ENCODE peak calls at places on chromosomes 12 and 14, in five cellular contexts. T is epithelial cell of esophagus, S is AG09319, E is AG09309, G is mesothelial cell of epicardium. B is an unnamed sample.

GRCh38 chr12:24822121-24822899 is 126.6 kb downstream of the BCAT1 start:
- DNase-seq in G (no peak), E (peak; percentile 60), T (peak; percentile 55), S (peak; percentile 16), B (no peak)

GRCh38 chr12:107704056-107704455 is 18.5 kb downstream of the PWP1 start:
- DNase-seq in T (peak; percentile 50), G (no peak), S (no peak), E (no peak), B (no peak)

GRCh38 chr14:51094282-51094821 is 553 bp downstream of the TRIM9 start:
- DNase-seq in G (no peak), S (no peak), T (no peak), E (no peak), B (no peak)

GRCh38 chr14:104969741-104970230 is 8.4 kb downstream of the AHNAK2 start:
- DNase-seq in G (no peak), E (no peak), T (no peak), S (no peak), B (no peak)

GRCh38 chr14:75804570-75805275 is 143.7 kb downstream of the TTLL5 start:
- DNase-seq in E (no peak), G (no peak), S (no peak), T (no peak), B (no peak)

GRCh38 chr12:51662728-51663154 is 71.7 kb downstream of the SCN8A start:
- DNase-seq in S (no peak), G (no peak), T (no peak), E (no peak), B (no peak)

GRCh38 chr12:88566430-88566829 is 13.8 kb downstream of the KITLG start:
- DNase-seq in E (no peak), T (no peak), G (no peak), S (no peak), B (no peak)

GRCh38 chr14:70257526-70257925 is 68.8 kb upstream of the SLC8A3 start:
- DNase-seq in T (peak; percentile 41), S (no peak), G (no peak), E (no peak), B (no peak)

GRCh38 chr12:116863275-116863767 is 17.9 kb downstream of the HRK start:
- DNase-seq in T (no peak), E (no peak), S (no peak), G (no peak), B (no peak)

GRCh38 chr14:25896777-25897176 is 701.1 kb downstream of the NOVA1 start:
- DNase-seq in T (no peak), E (no peak), S (no peak), G (no peak), B (no peak)

GRCh38 chr14:36515105-36515593 is 4.9 kb downstream of the NKX2-1 start:
- DNase-seq in T (no peak), G (no peak), E (no peak), S (no peak), B (no peak)

GRCh38 chr14:100359881-100360280 is 36.7 kb downstream of the SLC25A47 start:
- DNase-seq in G (no peak), E (no peak), T (no peak), S (no peak), B (no peak)

GRCh38 chr14:100438678-100439592 is 115.8 kb downstream of the SLC25A47 start:
- DNase-seq in G (no peak), T (peak; percentile 98), E (peak; percentile 46), S (no peak), B (peak; percentile 73)

GRCh38 chr14:103871596-103872480 is 24.5 kb upstream of the PPP1R13B start:
- DNase-seq in T (peak; percentile 58), S (no peak), G (no peak), E (no peak), B (no peak)

GRCh38 chr14:62329427-62329826 is 567.2 kb downstream of the SNAPC1 start:
- DNase-seq in T (no peak), G (no peak), E (no peak), S (no peak), B (no peak)

GRCh38 chr14:20606190-20606901 is 15.2 kb upstream of the RNASE12 start:
- DNase-seq in S (no peak), E (no peak), T (peak; percentile 69), G (no peak), B (no peak)
- TF ChIP-seq CTCF in S (peak; percentile 36), E (peak; percentile 76), T (peak; percentile 81), G (peak; percentile 25), B (peak; percentile 32)

GRCh38 chr14:85852900-85853299 is 323.0 kb downstream of the FLRT2 start:
- DNase-seq in G (no peak), T (no peak), E (no peak), S (no peak), B (no peak)

GRCh38 chr14:85853996-85854526 is 324.1 kb downstream of the FLRT2 start:
- DNase-seq in S (peak; percentile 23), T (no peak), E (no peak), G (no peak), B (no peak)

GRCh38 chr14:85856430-85856829 is 326.5 kb downstream of the FLRT2 start:
- DNase-seq in T (peak; percentile 6), G (no peak), S (no peak), E (no peak), B (no peak)
- TF ChIP-seq CTCF in T (peak; percentile 26), G (no peak), S (no peak), E (no peak), B (peak; percentile 48)

GRCh38 chr14:94540031-94540794 is 21.0 kb upstream of the SERPINA4 start:
- DNase-seq in S (no peak), E (peak; percentile 5), G (no peak), T (no peak), B (peak; percentile 73)
- TF ChIP-seq CTCF in S (peak; percentile 7), E (peak; percentile 32), G (no peak), T (no peak), B (peak; percentile 50)

GRCh38 chr14:96304956-96305355 is 48.9 kb downstream of the BDKRB1 start:
- DNase-seq in T (peak; percentile 41), E (no peak), G (no peak), S (no peak), B (no peak)
- TF ChIP-seq CTCF in T (peak; percentile 22), E (no peak), G (peak; percentile 38), S (peak; percentile 5), B (peak; percentile 21)

DNA sequence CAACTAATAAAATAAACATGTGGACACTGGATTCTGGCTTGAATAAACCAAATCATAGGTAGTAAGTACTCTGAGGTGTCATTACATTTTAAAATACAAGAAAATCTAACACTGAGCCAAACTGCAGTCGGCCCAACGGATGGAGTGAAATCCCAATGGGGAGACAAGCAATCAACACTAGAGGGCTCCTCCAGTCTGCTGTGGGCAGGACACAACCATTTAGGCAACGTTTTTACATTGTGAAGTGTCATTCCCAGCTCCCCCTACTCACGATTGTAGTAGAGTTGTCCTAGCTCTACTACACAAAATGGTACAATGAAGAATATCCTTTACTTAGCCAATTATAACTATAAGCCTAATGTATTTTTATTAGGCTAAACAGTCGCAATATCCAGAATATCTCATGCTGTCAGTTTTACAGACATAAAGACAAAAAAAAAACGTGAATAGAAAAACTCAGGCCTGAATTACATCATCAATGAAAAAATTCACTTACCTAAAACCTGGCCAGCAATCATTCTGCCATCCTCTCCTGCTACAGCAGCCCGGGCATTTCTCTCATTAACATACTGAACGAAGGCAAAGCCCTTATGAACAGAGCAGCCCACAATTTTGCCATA is 35.7 kb downstream of the HNRNPC start:
- DNase-seq in E (no peak), G (no peak), T (no peak), S (no peak), B (no peak)
- TF ChIP-seq CTCF in E (peak; percentile 36), G (no peak), T (peak; percentile 36), S (peak; percentile 21), B (peak; percentile 35)

GRCh38 chr12:110124184-110124995 is at the start of gene IFT81:
- DNase-seq in E (peak; percentile 67), T (peak; percentile 93), G (peak; percentile 98), S (peak; percentile 88), B (peak; percentile 98)
- TF ChIP-seq CTCF in E (no peak), T (no peak), G (no peak), S (no peak), B (no peak)

GRCh38 chr12:127133675-127134335 is 1133.2 kb upstream of the TMEM132C start:
- DNase-seq in G (no peak), S (no peak), E (no peak), T (peak; percentile 41), B (no peak)
- TF ChIP-seq CTCF in G (no peak), S (no peak), E (no peak), T (no peak), B (no peak)

GRCh38 chr14:91252901-91253794 is 8.6 kb upstream of the GPR68 start:
- DNase-seq in G (no peak), E (no peak), S (no peak), T (no peak), B (no peak)
- TF ChIP-seq CTCF in G (no peak), E (peak; percentile 5), S (no peak), T (no peak), B (no peak)

GRCh38 chr12:6949063-6949594 is 2.0 kb upstream of the PTPN6 start:
- DNase-seq in T (no peak), E (no peak), G (no peak), S (no peak), B (no peak)
- TF ChIP-seq CTCF in T (no peak), E (no peak), G (no peak), S (no peak), B (no peak)

GRCh38 chr14:92991536-92991935 is 68.6 kb downstream of the CHGA start:
- DNase-seq in G (no peak), E (no peak), S (no peak), T (no peak), B (no peak)

GRCh38 chr14:92993302-92993701 is 70.4 kb downstream of the CHGA start:
- DNase-seq in G (no peak), E (no peak), T (no peak), S (no peak), B (no peak)

GRCh38 chr14:92994131-92994676 is 71.3 kb downstream of the CHGA start:
- DNase-seq in S (no peak), G (no peak), E (no peak), T (no peak), B (no peak)

GRCh38 chr14:92997343-92998061 is 74.6 kb downstream of the CHGA start:
- DNase-seq in T (no peak), G (no peak), S (no peak), E (no peak), B (no peak)

DNA sequence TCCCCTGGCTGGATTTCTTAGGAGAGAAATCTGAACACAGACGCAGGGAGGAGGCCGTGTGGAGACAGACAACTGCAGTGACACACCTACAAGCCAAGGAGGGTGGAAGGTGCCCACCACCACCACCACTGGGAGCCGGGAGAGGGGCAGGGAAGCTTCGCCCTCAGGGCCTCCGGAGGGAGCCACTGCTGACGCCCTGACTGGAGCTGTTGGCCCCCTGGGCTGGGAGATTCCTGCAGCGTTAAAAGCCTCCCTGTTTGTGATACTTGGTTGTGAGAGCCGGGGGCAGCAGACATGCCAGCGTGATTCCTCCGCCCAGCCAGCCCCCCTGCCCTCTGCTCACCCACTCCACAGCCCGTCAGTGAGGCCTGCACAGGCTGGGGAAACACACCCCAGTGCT is 72.0 kb downstream of the CHGA start:
- DNase-seq in G (no peak), S (no peak), T (no peak), E (no peak), B (no peak)
- TF ChIP-seq CTCF in G (no peak), S (no peak), T (no peak), E (no peak), B (no peak)

B was measured in osteocyte.